ENCODE peak calls at places on chromosome 9, in eight cellular contexts. J, P, O, B, Z, E, C and X are unnamed samples.

GRCh38 chr9:3271581-3271980 is 254.2 kb downstream of the RFX3 start:
- DNase-seq in J (no peak), P (no peak), O (peak), B (no peak), Z (no peak), E (no peak), C (no peak), X (peak)

GRCh38 chr9:128689820-128690683 is 1.0 kb downstream of the SET start:
- DNase-seq in J (no peak), P (no peak), O (peak), B (peak), Z (peak), E (no peak), C (peak), X (peak)

GRCh38 chr9:136255166-136255538 is 9.5 kb upstream of the QSOX2 start:
- DNase-seq in J (no peak), P (no peak), O (no peak), B (no peak), Z (no peak), E (no peak), C (no peak), X (no peak)

GRCh38 chr9:134942421-134943119 is 24.9 kb upstream of the FCN1 start:
- DNase-seq in J (no peak), P (no peak), O (no peak), B (no peak), Z (no peak), E (no peak), C (no peak), X (no peak)

GRCh38 chr9:105385372-105385985 is 62.4 kb upstream of the FSD1L start:
- DNase-seq in J (no peak), P (no peak), O (no peak), B (no peak), Z (no peak), E (no peak), C (no peak), X (no peak)

GRCh38 chr9:136482046-136482792 is 621 bp downstream of the SEC16A start:
- DNase-seq in J (no peak), P (no peak), O (peak), B (peak), Z (no peak), E (no peak), C (no peak), X (no peak)

GRCh38 chr9:87184956-87185642 is 237.8 kb upstream of the GAS1 start:
- DNase-seq in J (no peak), P (no peak), O (no peak), B (no peak), Z (no peak), E (peak), C (no peak), X (no peak)

GRCh38 chr9:14205463-14205862 is 108.5 kb downstream of the NFIB start:
- DNase-seq in J (no peak), P (no peak), O (no peak), B (peak), Z (no peak), E (no peak), C (no peak), X (no peak)

GRCh38 chr9:115035872-115036612 is 81.9 kb downstream of the TNC start:
- DNase-seq in J (no peak), P (no peak), O (no peak), B (no peak), Z (no peak), E (peak), C (no peak), X (no peak)

GRCh38 chr9:82091610-82092009 is 103.0 kb downstream of the SPATA31D1 start:
- DNase-seq in J (no peak), P (no peak), O (no peak), B (no peak), Z (no peak), E (no peak), C (no peak), X (no peak)

GRCh38 chr9:85859751-85860150 is 81.2 kb upstream of the NAA35 start:
- DNase-seq in J (no peak), P (no peak), O (no peak), B (no peak), Z (no peak), E (no peak), C (no peak), X (no peak)

GRCh38 chr9:107784235-107784958 is 294.8 kb upstream of the KLF4 start:
- DNase-seq in J (peak), P (no peak), O (no peak), B (peak), Z (no peak), E (peak), C (peak), X (peak)

GRCh38 chr9:88571417-88571816 is 36.4 kb downstream of the NXNL2 start:
- DNase-seq in J (no peak), P (no peak), O (no peak), B (no peak), Z (no peak), E (no peak), C (no peak), X (no peak)

GRCh38 chr9:132006657-132007370 is 72.9 kb downstream of the MED27 start:
- DNase-seq in J (no peak), P (no peak), O (no peak), B (no peak), Z (no peak), E (no peak), C (no peak), X (no peak)

GRCh38 chr9:124439086-124439485 is 11.2 kb upstream of the ADGRD2 start:
- DNase-seq in J (no peak), P (no peak), O (no peak), B (no peak), Z (no peak), E (no peak), C (no peak), X (no peak)

GRCh38 chr9:124438091-124438490 is 12.2 kb upstream of the ADGRD2 start:
- DNase-seq in J (no peak), P (no peak), O (no peak), B (no peak), Z (no peak), E (no peak), C (no peak), X (no peak)

GRCh38 chr9:124439661-124440243 is 10.5 kb upstream of the ADGRD2 start:
- DNase-seq in J (no peak), P (no peak), O (no peak), B (no peak), Z (no peak), E (no peak), C (no peak), X (no peak)

GRCh38 chr9:124437086-124437485 is 13.2 kb upstream of the ADGRD2 start:
- DNase-seq in J (no peak), P (no peak), O (no peak), B (no peak), Z (no peak), E (no peak), C (no peak), X (no peak)

DNA sequence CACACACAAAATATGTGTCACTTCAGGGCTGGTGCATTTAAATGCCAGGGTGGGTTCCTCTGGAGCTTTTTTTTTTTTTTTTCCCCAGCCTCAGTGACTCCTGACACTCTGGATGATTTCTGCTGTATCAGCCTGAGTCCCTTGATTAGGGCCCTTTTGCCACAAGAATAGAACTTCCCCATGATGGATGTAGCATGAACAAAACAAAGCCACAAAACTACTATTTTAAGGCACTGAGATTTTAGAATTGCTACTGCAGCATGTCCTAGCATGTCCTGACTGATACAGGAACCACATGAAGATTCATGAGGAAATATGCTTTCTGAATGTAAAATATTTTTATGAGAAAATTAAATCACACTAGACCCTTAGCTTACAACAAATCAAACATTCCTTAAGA is 13.9 kb upstream of the ADGRD2 start:
- DNase-seq in J (no peak), P (no peak), O (no peak), B (no peak), Z (no peak), E (no peak), C (no peak), X (no peak)
- TF ChIP-seq CTCF in J (no peak), P (no peak), O (no peak), B (no peak), Z (no peak), E (no peak), C (no peak), X (no peak)

GRCh38 chr9:117074782-117075510 is 339.9 kb downstream of the ASTN2 start:
- DNase-seq in J (no peak), P (no peak), O (peak), B (no peak), Z (no peak), E (no peak), C (no peak), X (no peak)

GRCh38 chr9:117073071-117073470 is 341.8 kb downstream of the ASTN2 start:
- DNase-seq in J (no peak), P (no peak), O (no peak), B (no peak), Z (no peak), E (no peak), C (no peak), X (peak)

GRCh38 chr9:117075636-117076035 is 339.2 kb downstream of the ASTN2 start:
- DNase-seq in J (no peak), P (no peak), O (no peak), B (no peak), Z (no peak), E (no peak), C (no peak), X (no peak)

GRCh38 chr9:117074337-117074662 is 340.6 kb downstream of the ASTN2 start:
- DNase-seq in J (no peak), P (no peak), O (no peak), B (no peak), Z (no peak), E (no peak), C (no peak), X (no peak)

DNA sequence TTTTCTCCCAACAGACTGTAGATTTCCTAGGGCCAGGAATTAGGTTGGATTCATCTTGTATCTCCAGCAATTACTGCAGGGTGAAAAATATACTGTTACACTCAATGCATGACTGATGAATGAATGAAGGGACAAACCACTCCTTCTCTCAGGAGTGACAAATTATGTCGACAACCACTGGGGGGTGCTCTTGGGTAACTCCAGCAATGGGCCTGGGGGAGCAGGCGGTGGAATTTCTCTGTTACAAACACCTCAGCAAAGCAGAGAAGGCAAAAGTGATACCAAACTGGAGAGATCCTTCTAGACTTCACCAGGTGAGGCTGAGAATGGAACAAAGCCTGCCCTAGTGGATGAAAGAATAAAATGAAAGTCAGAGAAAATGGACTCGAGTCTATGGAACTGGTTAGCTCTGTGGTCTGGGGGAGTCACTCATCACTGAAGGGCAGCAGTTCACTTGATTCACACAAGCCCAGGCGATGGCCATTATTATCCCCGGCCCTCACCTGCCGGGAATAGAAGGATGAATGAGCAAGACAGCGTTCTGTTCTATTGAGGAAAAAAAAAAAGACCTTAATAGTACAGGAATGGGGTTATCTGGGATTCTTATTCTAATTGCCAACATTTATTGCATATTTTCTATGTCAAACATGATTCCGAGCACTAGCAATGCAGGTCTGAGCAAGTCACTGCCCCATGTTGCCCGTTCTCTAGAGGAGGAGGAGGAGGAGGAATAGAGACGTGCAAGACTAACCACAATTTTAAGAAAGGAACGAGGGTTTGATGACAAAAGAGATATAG is 341.1 kb downstream of the ASTN2 start:
- DNase-seq in J (no peak), P (no peak), O (peak), B (peak), Z (no peak), E (no peak), C (peak), X (peak)
- TF ChIP-seq CTCF in J (peak), P (no peak), O (peak), B (peak), Z (no peak), E (no peak), C (peak), X (peak)

GRCh38 chr9:25613709-25614108 is 64.5 kb downstream of the TUSC1 start:
- DNase-seq in J (no peak), P (no peak), O (no peak), B (no peak), Z (no peak), E (no peak), C (no peak), X (no peak)
- TF ChIP-seq CTCF in J (no peak), P (no peak), O (no peak), B (no peak), Z (no peak), E (no peak), C (no peak), X (no peak)

GRCh38 chr9:37029304-37029775 is 4.7 kb downstream of the PAX5 start:
- DNase-seq in J (no peak), P (no peak), O (peak), B (no peak), Z (no peak), E (no peak), C (no peak), X (peak)
- TF ChIP-seq CTCF in J (no peak), P (no peak), O (no peak), B (no peak), Z (no peak), E (no peak), C (no peak), X (no peak)

GRCh38 chr9:109956811-109957440 is 176.9 kb downstream of the PALM2AKAP2 start:
- DNase-seq in J (no peak), P (no peak), O (peak), B (no peak), Z (no peak), E (no peak), C (no peak), X (no peak)

GRCh38 chr9:109953300-109953699 is 173.3 kb downstream of the PALM2AKAP2 start:
- DNase-seq in J (no peak), P (no peak), O (no peak), B (no peak), Z (no peak), E (no peak), C (no peak), X (no peak)

GRCh38 chr9:109950710-109951443 is 170.9 kb downstream of the PALM2AKAP2 start:
- DNase-seq in J (no peak), P (no peak), O (no peak), B (no peak), Z (no peak), E (no peak), C (no peak), X (no peak)

GRCh38 chr9:109948453-109948852 is 168.5 kb downstream of the PALM2AKAP2 start:
- DNase-seq in J (no peak), P (no peak), O (no peak), B (no peak), Z (no peak), E (no peak), C (no peak), X (no peak)

DNA sequence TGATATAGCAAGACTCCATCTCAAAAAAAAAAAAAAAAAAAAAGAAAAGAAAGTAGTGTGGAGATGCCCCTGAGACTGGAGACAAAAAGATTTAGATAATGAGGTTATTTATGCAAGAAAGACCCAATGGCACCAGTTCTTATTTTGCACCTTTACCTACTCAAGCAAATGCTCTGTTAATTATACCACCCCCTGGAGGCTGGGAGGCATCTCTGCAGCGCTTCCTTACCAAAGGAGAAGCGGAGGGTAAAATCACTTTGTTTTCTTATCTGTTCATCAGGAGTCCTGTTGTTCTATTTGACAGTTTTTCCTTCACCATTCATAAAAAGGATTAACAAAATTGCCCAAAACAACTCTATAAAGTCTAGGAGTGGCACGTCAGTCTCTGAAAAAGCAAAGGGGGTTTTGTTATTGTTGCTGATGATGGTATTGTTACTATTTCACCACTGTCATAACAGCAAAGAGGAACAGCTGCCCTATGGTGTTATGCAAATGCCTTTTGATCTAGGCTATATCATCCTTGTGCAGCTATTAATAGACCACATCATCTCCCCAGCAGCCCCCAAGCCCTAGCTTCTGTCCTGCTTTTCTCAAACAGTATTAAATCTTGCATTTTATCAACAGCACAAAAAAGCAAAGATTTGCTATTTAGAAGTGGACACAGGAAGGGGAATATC is 174.0 kb downstream of the PALM2AKAP2 start:
- DNase-seq in J (no peak), P (no peak), O (no peak), B (peak), Z (no peak), E (no peak), C (no peak), X (no peak)
- TF ChIP-seq CTCF in J (no peak), P (no peak), O (peak), B (no peak), Z (no peak), E (peak), C (no peak), X (peak)

DNA sequence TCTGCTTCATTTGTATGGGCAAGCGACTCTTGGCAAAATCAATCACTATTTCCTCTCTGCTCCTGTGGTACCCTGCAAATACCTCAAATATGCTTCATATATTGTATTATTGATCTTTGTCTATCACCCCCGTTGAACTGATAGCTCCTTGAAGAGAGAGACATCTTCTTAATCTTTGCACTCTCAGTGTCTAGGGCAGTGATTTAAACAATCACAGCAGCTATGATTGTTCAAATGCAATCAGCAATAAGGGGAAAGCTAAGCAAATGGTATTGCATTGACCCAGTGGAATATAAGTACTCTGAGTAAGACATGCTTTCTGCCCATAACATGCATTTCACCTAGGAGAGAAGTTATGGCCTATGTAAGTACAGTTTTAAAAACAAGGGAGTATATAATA is 90.2 kb downstream of the SUSD1 start:
- DNase-seq in J (no peak), P (no peak), O (no peak), B (no peak), Z (no peak), E (no peak), C (no peak), X (no peak)
- TF ChIP-seq CTCF in J (no peak), P (no peak), O (no peak), B (no peak), Z (no peak), E (no peak), C (no peak), X (no peak)

DNA sequence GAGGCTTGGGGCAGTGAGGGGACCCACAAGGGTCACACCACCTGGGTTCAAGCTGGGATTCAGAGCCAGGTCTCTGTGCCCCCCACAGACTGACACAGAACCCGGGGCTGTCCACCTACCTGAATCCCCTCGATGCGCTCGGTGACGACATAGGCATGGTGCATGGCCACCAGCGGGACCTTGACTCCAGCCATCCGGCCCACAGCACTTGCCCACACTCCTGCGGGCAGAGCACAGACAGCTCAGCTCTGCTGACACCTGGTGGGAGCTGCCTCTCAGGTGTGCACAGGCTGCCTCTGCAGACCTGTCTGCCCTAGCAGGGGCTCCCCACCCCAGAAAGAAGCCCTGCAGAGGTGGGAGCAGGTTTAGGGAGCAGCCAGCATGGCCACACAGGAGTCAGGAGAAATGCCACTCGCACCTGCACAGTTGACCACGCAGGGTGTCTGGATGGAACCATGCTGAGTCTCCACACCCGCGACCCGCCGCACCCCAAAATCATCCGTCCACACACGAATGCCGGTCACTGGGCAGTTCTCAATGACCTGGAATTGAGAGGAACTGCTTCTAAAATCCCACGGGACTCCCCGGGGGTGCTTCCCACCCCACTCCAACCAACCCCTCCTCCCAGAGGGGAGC is 8.4 kb downstream of the SARDH start:
- DNase-seq in J (no peak), P (peak), O (peak), B (no peak), Z (no peak), E (no peak), C (no peak), X (peak)
- TF ChIP-seq CTCF in J (no peak), P (no peak), O (no peak), B (no peak), Z (no peak), E (no peak), C (no peak), X (peak)

DNA sequence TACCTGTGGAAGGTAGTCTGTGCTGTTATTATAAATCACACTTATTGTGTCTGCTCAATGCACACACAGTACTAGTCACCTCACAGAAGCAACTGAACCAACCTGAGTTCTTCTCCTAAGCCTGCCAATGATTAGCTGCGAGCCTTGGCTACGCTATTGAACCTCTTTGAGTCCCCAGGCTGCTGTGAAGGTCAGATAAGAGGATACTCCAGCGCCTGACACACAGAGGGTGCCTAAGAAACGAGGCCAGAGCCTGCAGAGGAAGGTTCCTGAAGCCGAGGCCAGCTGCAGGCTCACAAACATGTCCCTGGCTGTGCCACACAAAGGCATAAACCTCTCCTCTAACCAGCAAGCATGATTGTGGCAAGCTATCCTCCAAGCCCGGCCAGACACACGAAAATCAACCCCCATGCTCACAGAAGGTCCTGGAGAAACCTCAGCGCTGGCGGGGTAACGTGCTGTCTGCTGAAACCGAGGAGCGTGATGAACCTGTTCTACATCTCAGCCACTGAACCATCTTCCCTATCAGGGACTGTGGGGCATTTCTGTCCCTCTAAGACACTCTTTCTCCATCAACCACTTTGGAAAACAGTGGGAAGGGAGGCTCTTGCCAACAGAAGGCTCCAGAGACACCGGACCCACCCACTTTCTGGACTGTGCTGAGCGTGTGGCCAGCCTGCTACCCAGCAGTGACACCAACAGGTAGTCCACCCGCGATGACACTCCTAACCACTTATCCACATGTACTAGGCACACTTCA is 53.2 kb upstream of the SLC25A51 start:
- DNase-seq in J (no peak), P (no peak), O (no peak), B (no peak), Z (no peak), E (no peak), C (no peak), X (no peak)
- TF ChIP-seq CTCF in J (no peak), P (no peak), O (no peak), B (no peak), Z (no peak), E (no peak), C (no peak), X (no peak)

GRCh38 chr9:120916573-120916972 is 10.0 kb downstream of the TRAF1 start:
- DNase-seq in J (no peak), P (no peak), O (no peak), B (no peak), Z (no peak), E (no peak), C (no peak), X (no peak)
- TF ChIP-seq CTCF in J (peak), P (no peak), O (no peak), B (no peak), Z (no peak), E (peak), C (no peak), X (peak)